ENCODE peak calls at places on chromosomes 1 and 21, in ten cellular contexts. U is stimulated activated CD8-positive, alpha-beta memory T cell treated with anti-CD3 and anti-CD28 coated beads, Interleukin-2, amount 100 ng/mL, for 1 hour; H is amniotic epithelial cell; P is T follicular helper cell; D is stimulated activated CD4-positive, alpha-beta T cell treated with anti-CD3 and anti-CD28 coated beads, TNF-alpha, amount 100 ng/mL, for 48 hours; K is C1 segment of cervical spinal cord; G is activated CD4-positive, alpha-beta T cell treated with anti-CD3 and anti-CD28 coated beads for 48 hours; N is NCI-H748 treated with DMSO at 0.1 percent for 48 hours; O is adrenal gland; Z is AG08395. F is an unnamed sample.

GRCh38 chr21:22211943-22212342 is 1213.7 kb downstream of the NCAM2 start:
- DNase-seq in P (no peak), Z (no peak), N (no peak), K (no peak), H (no peak), O (no peak), D (no peak), U (no peak), G (no peak), F (no peak)

GRCh38 chr21:42161957-42162681 is 56.8 kb upstream of the ABCG1 start:
- DNase-seq in O (no peak), D (no peak), P (no peak), K (no peak), H (peak), U (no peak), Z (no peak), N (no peak), G (peak), F (no peak)

GRCh38 chr1:29475256-29475800 is 239.0 kb downstream of the PTPRU start:
- DNase-seq in P (no peak), D (no peak), N (no peak), U (no peak), H (no peak), O (no peak), Z (no peak), K (no peak), G (no peak), F (no peak)

GRCh38 chr1:207866471-207867135 is 44.3 kb downstream of the CD34 start:
- DNase-seq in N (no peak), H (peak), K (peak), G (peak), U (no peak), P (no peak), O (peak), D (no peak), Z (peak), F (no peak)

GRCh38 chr21:44442266-44443125 is 12.8 kb upstream of the LRRC3 start:
- DNase-seq in U (no peak), H (no peak), D (no peak), O (no peak), P (no peak), K (no peak), G (no peak), Z (no peak), N (no peak), F (no peak)

GRCh38 chr1:63892632-63893395 is 119.0 kb downstream of the ROR1 start:
- DNase-seq in U (no peak), Z (peak), O (no peak), N (no peak), G (no peak), H (no peak), P (no peak), D (no peak), K (peak), F (peak)

GRCh38 chr1:245177071-245177900 is 22.5 kb downstream of the KIF26B start:
- DNase-seq in O (no peak), P (no peak), G (no peak), Z (no peak), D (no peak), H (no peak), U (no peak), N (no peak), K (no peak), F (peak)

GRCh38 chr1:43232071-43232470 is 37.7 kb upstream of the TMEM125 start:
- DNase-seq in O (no peak), G (no peak), H (peak), N (no peak), U (no peak), K (no peak), Z (peak), P (no peak), D (no peak), F (peak)

GRCh38 chr1:184595609-184596008 is 159.0 kb downstream of the EDEM3 start:
- DNase-seq in G (no peak), O (peak), U (no peak), N (no peak), P (no peak), D (no peak), H (peak), K (no peak), Z (peak), F (no peak)

GRCh38 chr1:114833421-114833820 is 21.2 kb upstream of the SYCP1 start:
- DNase-seq in N (no peak), U (no peak), Z (peak), H (no peak), G (no peak), D (no peak), O (no peak), K (no peak), P (no peak), F (no peak)

GRCh38 chr1:22104865-22105437 is 37.9 kb downstream of the WNT4 start:
- DNase-seq in O (no peak), H (no peak), D (no peak), N (no peak), Z (no peak), U (no peak), K (no peak), P (peak), G (peak), F (no peak)

GRCh38 chr1:162136760-162137537 is 67.5 kb downstream of the NOS1AP start:
- DNase-seq in O (no peak), P (no peak), U (no peak), G (no peak), N (no peak), D (no peak), Z (peak), H (peak), K (no peak), F (peak)

GRCh38 chr1:49229555-49229954 is 452.9 kb upstream of the BEND5 start:
- DNase-seq in Z (no peak), G (no peak), U (no peak), H (no peak), P (no peak), D (no peak), O (no peak), K (no peak), N (no peak), F (peak)

GRCh38 chr1:107821340-107821739 is 143.6 kb downstream of the VAV3 start:
- DNase-seq in D (peak), U (no peak), O (no peak), P (no peak), G (peak), H (no peak), N (no peak), Z (no peak), K (no peak), F (no peak)

GRCh38 chr21:44998086-44998620 is 58.3 kb downstream of the SLX9 start:
- DNase-seq in Z (no peak), U (no peak), D (no peak), K (no peak), O (no peak), P (no peak), N (no peak), G (no peak), H (no peak), F (no peak)

GRCh38 chr21:28018741-28019669 is 973.7 kb downstream of the LTN1 start:
- DNase-seq in H (peak), O (no peak), K (peak), U (no peak), N (no peak), G (no peak), P (no peak), Z (no peak), D (no peak), F (peak)